ENCODE peak calls at places on chromosomes 7 and 10, in eight cellular contexts. One of them, this sample, is unnamed. For H3K27me3, the result is how much of the 10 kb centered on the place peaks cover.

GRCh38 chr7:23108995-23109394 is 3.4 kb downstream of the KLHL7 start:
- DNase-seq in aorta: no peak
- DNase-seq in BE2C: no peak
- DNase-seq in iPS DF 6.9: no peak
- DNase-seq in RWPE2: no peak
- DNase-seq in brain microvascular endothelial cell: no peak
- DNase-seq in HepG2: no peak
- DNase-seq in gastrocnemius medialis: no peak
- DNase-seq in this sample: no peak

GRCh38 chr10:109679478-109679877 is 243.8 kb downstream of the XPNPEP1 start:
- DNase-seq in HepG2: no peak
- DNase-seq in aorta: no peak
- DNase-seq in brain microvascular endothelial cell: no peak
- DNase-seq in BE2C: no peak
- DNase-seq in RWPE2: no peak
- DNase-seq in gastrocnemius medialis: no peak
- DNase-seq in iPS DF 6.9: no peak
- DNase-seq in this sample: no peak

GRCh38 chr7:17299477-17299991 is 1.1 kb downstream of the AHR start:
- DNase-seq in RWPE2: no peak
- DNase-seq in HepG2: no peak
- DNase-seq in iPS DF 6.9: no peak
- DNase-seq in aorta: no peak
- DNase-seq in gastrocnemius medialis: no peak
- DNase-seq in BE2C: no peak
- DNase-seq in brain microvascular endothelial cell: no peak
- DNase-seq in this sample: no peak

GRCh38 chr7:99092064-99092720 is 51.7 kb downstream of the SMURF1 start:
- DNase-seq in RWPE2: no peak
- DNase-seq in iPS DF 6.9: no peak
- DNase-seq in gastrocnemius medialis: no peak
- DNase-seq in HepG2: peak
- DNase-seq in aorta: no peak
- DNase-seq in brain microvascular endothelial cell: no peak
- DNase-seq in BE2C: no peak
- DNase-seq in this sample: no peak

GRCh38 chr10:116593139-116593740 is 2.5 kb downstream of the PNLIPRP1 start:
- DNase-seq in iPS DF 6.9: no peak
- DNase-seq in HepG2: no peak
- DNase-seq in gastrocnemius medialis: no peak
- DNase-seq in aorta: no peak
- DNase-seq in BE2C: no peak
- DNase-seq in brain microvascular endothelial cell: no peak
- DNase-seq in RWPE2: no peak
- DNase-seq in this sample: no peak

GRCh38 chr7:91668217-91668616 is 212.3 kb downstream of the MTERF1 start:
- DNase-seq in iPS DF 6.9: no peak
- DNase-seq in RWPE2: no peak
- DNase-seq in aorta: no peak
- DNase-seq in BE2C: no peak
- DNase-seq in gastrocnemius medialis: no peak
- DNase-seq in HepG2: no peak
- DNase-seq in brain microvascular endothelial cell: no peak
- DNase-seq in this sample: no peak

GRCh38 chr10:94546616-94547175 is 1.1 kb downstream of the HELLS start:
- DNase-seq in RWPE2: no peak
- DNase-seq in gastrocnemius medialis: no peak
- DNase-seq in aorta: no peak
- DNase-seq in brain microvascular endothelial cell: no peak
- DNase-seq in BE2C: no peak
- DNase-seq in HepG2: no peak
- DNase-seq in iPS DF 6.9: no peak
- DNase-seq in this sample: no peak

GRCh38 chr10:64261676-64262075 is 740.5 kb downstream of the REEP3 start:
- DNase-seq in gastrocnemius medialis: no peak
- DNase-seq in brain microvascular endothelial cell: no peak
- DNase-seq in iPS DF 6.9: no peak
- DNase-seq in RWPE2: no peak
- DNase-seq in aorta: no peak
- DNase-seq in HepG2: no peak
- DNase-seq in BE2C: no peak
- DNase-seq in this sample: no peak

GRCh38 chr10:23199768-23200511 is 7.8 kb downstream of the PTF1A start:
- DNase-seq in HepG2: no peak
- DNase-seq in brain microvascular endothelial cell: no peak
- DNase-seq in RWPE2: no peak
- DNase-seq in aorta: no peak
- DNase-seq in gastrocnemius medialis: no peak
- DNase-seq in BE2C: no peak
- DNase-seq in iPS DF 6.9: no peak
- DNase-seq in this sample: peak

GRCh38 chr7:50962962-50963374 is 180.3 kb upstream of the GRB10 start:
- DNase-seq in brain microvascular endothelial cell: peak
- DNase-seq in aorta: peak
- DNase-seq in iPS DF 6.9: no peak
- DNase-seq in BE2C: peak
- DNase-seq in RWPE2: peak
- DNase-seq in gastrocnemius medialis: no peak
- DNase-seq in HepG2: peak
- DNase-seq in this sample: no peak

GRCh38 chr10:4066581-4067403 is 281.8 kb upstream of the KLF6 start:
- DNase-seq in aorta: no peak
- DNase-seq in brain microvascular endothelial cell: no peak
- DNase-seq in HepG2: no peak
- DNase-seq in iPS DF 6.9: no peak
- DNase-seq in RWPE2: no peak
- DNase-seq in BE2C: peak
- DNase-seq in gastrocnemius medialis: no peak
- DNase-seq in this sample: no peak

GRCh38 chr10:110209399-110209925 is 2.1 kb downstream of the MXI1 start:
- DNase-seq in RWPE2: peak
- DNase-seq in BE2C: peak
- DNase-seq in gastrocnemius medialis: peak
- DNase-seq in iPS DF 6.9: no peak
- DNase-seq in aorta: peak
- DNase-seq in brain microvascular endothelial cell: peak
- DNase-seq in HepG2: no peak
- DNase-seq in this sample: peak

GRCh38 chr7:79930604-79931003 is 204.0 kb upstream of the GNAI1 start:
- DNase-seq in gastrocnemius medialis: no peak
- DNase-seq in iPS DF 6.9: no peak
- DNase-seq in aorta: no peak
- DNase-seq in RWPE2: no peak
- DNase-seq in BE2C: no peak
- DNase-seq in brain microvascular endothelial cell: peak
- DNase-seq in HepG2: no peak
- DNase-seq in this sample: no peak

GRCh38 chr7:143343596-143343995 is 18.9 kb downstream of the FAM131B start:
- DNase-seq in RWPE2: no peak
- DNase-seq in gastrocnemius medialis: no peak
- DNase-seq in brain microvascular endothelial cell: no peak
- DNase-seq in aorta: no peak
- DNase-seq in iPS DF 6.9: no peak
- DNase-seq in BE2C: no peak
- DNase-seq in HepG2: no peak
- DNase-seq in this sample: no peak

GRCh38 chr10:78952018-78952417 is 116.7 kb upstream of the ZMIZ1 start:
- DNase-seq in gastrocnemius medialis: no peak
- DNase-seq in HepG2: peak
- DNase-seq in BE2C: no peak
- DNase-seq in RWPE2: no peak
- DNase-seq in aorta: no peak
- DNase-seq in iPS DF 6.9: no peak
- DNase-seq in brain microvascular endothelial cell: no peak
- DNase-seq in this sample: no peak

GRCh38 chr7:29255839-29256782 is 61.5 kb downstream of the CHN2 start:
- DNase-seq in aorta: no peak
- DNase-seq in brain microvascular endothelial cell: no peak
- DNase-seq in gastrocnemius medialis: no peak
- DNase-seq in HepG2: no peak
- DNase-seq in iPS DF 6.9: no peak
- DNase-seq in RWPE2: no peak
- DNase-seq in BE2C: no peak
- DNase-seq in this sample: no peak

GRCh38 chr7:47884675-47885074 is 63.6 kb downstream of the PKD1L1 start:
- DNase-seq in gastrocnemius medialis: peak
- DNase-seq in iPS DF 6.9: no peak
- DNase-seq in aorta: no peak
- DNase-seq in HepG2: no peak
- DNase-seq in RWPE2: no peak
- DNase-seq in BE2C: no peak
- DNase-seq in brain microvascular endothelial cell: no peak
- DNase-seq in this sample: no peak

GRCh38 chr10:61899045-61899444 is 2.5 kb upstream of the ARID5B start:
- DNase-seq in RWPE2: no peak
- DNase-seq in HepG2: no peak
- DNase-seq in gastrocnemius medialis: no peak
- DNase-seq in iPS DF 6.9: no peak
- DNase-seq in brain microvascular endothelial cell: peak
- DNase-seq in aorta: no peak
- DNase-seq in BE2C: no peak
- DNase-seq in this sample: no peak

GRCh38 chr7:55325371-55325792 is 39.8 kb upstream of the LANCL2 start:
- DNase-seq in BE2C: no peak
- DNase-seq in HepG2: no peak
- DNase-seq in RWPE2: no peak
- DNase-seq in iPS DF 6.9: no peak
- DNase-seq in brain microvascular endothelial cell: peak
- DNase-seq in aorta: peak
- DNase-seq in gastrocnemius medialis: peak
- DNase-seq in this sample: no peak

GRCh38 chr10:103125323-103126267 is 67.5 kb downstream of the NT5C2 start:
- DNase-seq in HepG2: no peak
- DNase-seq in RWPE2: no peak
- DNase-seq in BE2C: no peak
- DNase-seq in iPS DF 6.9: no peak
- DNase-seq in aorta: no peak
- DNase-seq in brain microvascular endothelial cell: peak
- DNase-seq in gastrocnemius medialis: no peak
- DNase-seq in this sample: peak

GRCh38 chr10:31320179-31320597 is 1.2 kb downstream of the ZEB1 start:
- DNase-seq in iPS DF 6.9: no peak
- DNase-seq in brain microvascular endothelial cell: no peak
- DNase-seq in RWPE2: no peak
- DNase-seq in HepG2: no peak
- DNase-seq in gastrocnemius medialis: peak
- DNase-seq in BE2C: peak
- DNase-seq in aorta: peak
- DNase-seq in this sample: peak

GRCh38 chr10:28570598-28570997 is 37.7 kb downstream of the WAC start:
- DNase-seq in RWPE2: no peak
- DNase-seq in brain microvascular endothelial cell: no peak
- DNase-seq in iPS DF 6.9: no peak
- DNase-seq in aorta: no peak
- DNase-seq in gastrocnemius medialis: no peak
- DNase-seq in BE2C: no peak
- DNase-seq in HepG2: no peak
- DNase-seq in this sample: no peak

GRCh38 chr7:149310113-149310836 is 48.3 kb downstream of the ZNF783 start:
- DNase-seq in BE2C: peak
- DNase-seq in brain microvascular endothelial cell: peak
- DNase-seq in iPS DF 6.9: peak
- DNase-seq in RWPE2: no peak
- DNase-seq in HepG2: peak
- DNase-seq in gastrocnemius medialis: no peak
- DNase-seq in aorta: no peak
- DNase-seq in this sample: no peak

GRCh38 chr7:84684836-84685235 is 490.2 kb upstream of the SEMA3A start:
- DNase-seq in brain microvascular endothelial cell: no peak
- DNase-seq in gastrocnemius medialis: no peak
- DNase-seq in iPS DF 6.9: no peak
- DNase-seq in aorta: no peak
- DNase-seq in RWPE2: no peak
- DNase-seq in BE2C: no peak
- DNase-seq in HepG2: no peak
- DNase-seq in this sample: no peak

GRCh38 chr7:102216573-102217314 is 69.9 kb upstream of the SH2B2 start:
- DNase-seq in BE2C: peak
- DNase-seq in iPS DF 6.9: no peak
- DNase-seq in RWPE2: no peak
- DNase-seq in aorta: no peak
- DNase-seq in brain microvascular endothelial cell: no peak
- DNase-seq in gastrocnemius medialis: no peak
- DNase-seq in HepG2: no peak
- DNase-seq in this sample: no peak

GRCh38 chr7:54996391-54996790 is 22.4 kb upstream of the EGFR start:
- DNase-seq in RWPE2: no peak
- DNase-seq in BE2C: no peak
- DNase-seq in gastrocnemius medialis: no peak
- DNase-seq in brain microvascular endothelial cell: no peak
- DNase-seq in aorta: no peak
- DNase-seq in iPS DF 6.9: no peak
- DNase-seq in HepG2: no peak
- DNase-seq in this sample: no peak

GRCh38 chr7:122423591-122423990 is 119.0 kb upstream of the FEZF1 start:
- DNase-seq in aorta: no peak
- DNase-seq in gastrocnemius medialis: no peak
- DNase-seq in HepG2: no peak
- DNase-seq in brain microvascular endothelial cell: no peak
- DNase-seq in iPS DF 6.9: no peak
- DNase-seq in BE2C: no peak
- DNase-seq in RWPE2: no peak
- DNase-seq in this sample: no peak

GRCh38 chr7:131903315-131903714 is 346.9 kb upstream of the PODXL start:
- DNase-seq in brain microvascular endothelial cell: no peak
- DNase-seq in iPS DF 6.9: no peak
- DNase-seq in HepG2: no peak
- DNase-seq in aorta: no peak
- DNase-seq in RWPE2: no peak
- DNase-seq in BE2C: no peak
- DNase-seq in gastrocnemius medialis: no peak
- DNase-seq in this sample: no peak
- H3K27me3 ChIP-seq in brain microvascular endothelial cell: under half
- H3K27me3 ChIP-seq in iPS DF 6.9: under half
- H3K27me3 ChIP-seq in HepG2: under half
- H3K27me3 ChIP-seq in aorta: under half
- H3K27me3 ChIP-seq in RWPE2: under half
- H3K27me3 ChIP-seq in BE2C: under half
- H3K27me3 ChIP-seq in gastrocnemius medialis: under half
- H3K27me3 ChIP-seq in this sample: under half

GRCh38 chr10:71213761-71214440 is 1.5 kb downstream of the UNC5B start:
- DNase-seq in gastrocnemius medialis: no peak
- DNase-seq in aorta: peak
- DNase-seq in brain microvascular endothelial cell: peak
- DNase-seq in BE2C: peak
- DNase-seq in HepG2: no peak
- DNase-seq in RWPE2: peak
- DNase-seq in iPS DF 6.9: no peak
- DNase-seq in this sample: peak
- H3K27me3 ChIP-seq in gastrocnemius medialis: under half
- H3K27me3 ChIP-seq in aorta: under half
- H3K27me3 ChIP-seq in brain microvascular endothelial cell: under half
- H3K27me3 ChIP-seq in BE2C: under half
- H3K27me3 ChIP-seq in HepG2: half or more
- H3K27me3 ChIP-seq in RWPE2: under half
- H3K27me3 ChIP-seq in iPS DF 6.9: under half
- H3K27me3 ChIP-seq in this sample: under half

GRCh38 chr7:132475669-132476116 is 100.6 kb downstream of the PLXNA4 start:
- DNase-seq in BE2C: peak
- DNase-seq in HepG2: no peak
- DNase-seq in aorta: no peak
- DNase-seq in brain microvascular endothelial cell: no peak
- DNase-seq in iPS DF 6.9: no peak
- DNase-seq in gastrocnemius medialis: no peak
- DNase-seq in RWPE2: no peak
- DNase-seq in this sample: peak
- H3K27me3 ChIP-seq in BE2C: under half
- H3K27me3 ChIP-seq in HepG2: under half
- H3K27me3 ChIP-seq in aorta: under half
- H3K27me3 ChIP-seq in brain microvascular endothelial cell: under half
- H3K27me3 ChIP-seq in iPS DF 6.9: under half
- H3K27me3 ChIP-seq in gastrocnemius medialis: under half
- H3K27me3 ChIP-seq in RWPE2: under half
- H3K27me3 ChIP-seq in this sample: under half

GRCh38 chr10:101143354-101143648 is 12.2 kb downstream of the TLX1 start:
- DNase-seq in HepG2: no peak
- DNase-seq in BE2C: no peak
- DNase-seq in RWPE2: no peak
- DNase-seq in brain microvascular endothelial cell: no peak
- DNase-seq in aorta: no peak
- DNase-seq in gastrocnemius medialis: no peak
- DNase-seq in iPS DF 6.9: no peak
- DNase-seq in this sample: no peak
- H3K27me3 ChIP-seq in HepG2: half or more
- H3K27me3 ChIP-seq in BE2C: half or more
- H3K27me3 ChIP-seq in RWPE2: half or more
- H3K27me3 ChIP-seq in brain microvascular endothelial cell: half or more
- H3K27me3 ChIP-seq in aorta: under half
- H3K27me3 ChIP-seq in gastrocnemius medialis: half or more
- H3K27me3 ChIP-seq in iPS DF 6.9: half or more
- H3K27me3 ChIP-seq in this sample: under half